ENCODE peak calls at places on chromosomes 1 and 21, in four cellular contexts. One of them, this sample, is unnamed. For H3K36me3, the result is how much of the 10 kb centered on the place peaks cover.

GRCh38 chr1:167052389-167052788 is 37.8 kb downstream of the GPA33 start:
- DNase-seq in CD4-positive, CD25-positive, alpha-beta regulatory T cell: no peak
- DNase-seq in thoracic aorta: no peak
- DNase-seq in fibroblast of lung: no peak
- DNase-seq in this sample: no peak

GRCh38 chr1:21919520-21919919 is 17.6 kb downstream of the HSPG2 start:
- DNase-seq in CD4-positive, CD25-positive, alpha-beta regulatory T cell: no peak
- DNase-seq in thoracic aorta: no peak
- DNase-seq in fibroblast of lung: peak
- DNase-seq in this sample: no peak

GRCh38 chr1:223076382-223076781 is 66.7 kb downstream of the TLR5 start:
- DNase-seq in CD4-positive, CD25-positive, alpha-beta regulatory T cell: no peak
- DNase-seq in thoracic aorta: no peak
- DNase-seq in fibroblast of lung: no peak
- DNase-seq in this sample: no peak

GRCh38 chr21:41675574-41675973 is 91.3 kb downstream of the RIPK4 start:
- DNase-seq in CD4-positive, CD25-positive, alpha-beta regulatory T cell: no peak
- DNase-seq in thoracic aorta: no peak
- DNase-seq in fibroblast of lung: no peak
- DNase-seq in this sample: no peak

GRCh38 chr1:244674446-244674845 is 21.5 kb downstream of the DESI2 start:
- DNase-seq in CD4-positive, CD25-positive, alpha-beta regulatory T cell: no peak
- DNase-seq in thoracic aorta: no peak
- DNase-seq in fibroblast of lung: peak
- DNase-seq in this sample: no peak

GRCh38 chr1:152182942-152183341 is 23.9 kb upstream of the RPTN start:
- DNase-seq in CD4-positive, CD25-positive, alpha-beta regulatory T cell: no peak
- DNase-seq in thoracic aorta: no peak
- DNase-seq in fibroblast of lung: peak
- DNase-seq in this sample: no peak

GRCh38 chr1:117114816-117115215 is 6.7 kb downstream of the TRIM45 start:
- DNase-seq in CD4-positive, CD25-positive, alpha-beta regulatory T cell: peak
- DNase-seq in thoracic aorta: no peak
- DNase-seq in fibroblast of lung: no peak
- DNase-seq in this sample: no peak

GRCh38 chr1:181630838-181631237 is 147.5 kb downstream of the CACNA1E start:
- DNase-seq in CD4-positive, CD25-positive, alpha-beta regulatory T cell: no peak
- DNase-seq in thoracic aorta: no peak
- DNase-seq in fibroblast of lung: no peak
- DNase-seq in this sample: no peak

GRCh38 chr1:113811353-113811887 is 856 bp downstream of the RSBN1 start:
- DNase-seq in CD4-positive, CD25-positive, alpha-beta regulatory T cell: no peak
- DNase-seq in thoracic aorta: peak
- DNase-seq in fibroblast of lung: peak
- DNase-seq in this sample: no peak

GRCh38 chr21:46002841-46003574 is 21.4 kb downstream of the COL6A1 start:
- DNase-seq in CD4-positive, CD25-positive, alpha-beta regulatory T cell: no peak
- DNase-seq in thoracic aorta: no peak
- DNase-seq in fibroblast of lung: no peak
- DNase-seq in this sample: no peak

GRCh38 chr1:83676106-83676505 is 322.8 kb downstream of the TTLL7 start:
- DNase-seq in CD4-positive, CD25-positive, alpha-beta regulatory T cell: no peak
- DNase-seq in thoracic aorta: no peak
- DNase-seq in fibroblast of lung: no peak
- DNase-seq in this sample: no peak

GRCh38 chr21:45306832-45307571 is 19.3 kb upstream of the POFUT2 start:
- DNase-seq in CD4-positive, CD25-positive, alpha-beta regulatory T cell: no peak
- DNase-seq in thoracic aorta: peak
- DNase-seq in fibroblast of lung: peak
- DNase-seq in this sample: no peak

GRCh38 chr1:11044086-11044848 is 2.8 kb downstream of the MASP2 start:
- DNase-seq in CD4-positive, CD25-positive, alpha-beta regulatory T cell: no peak
- DNase-seq in thoracic aorta: no peak
- DNase-seq in fibroblast of lung: no peak
- DNase-seq in this sample: no peak

GRCh38 chr1:25053576-25054075 is 123.5 kb upstream of the RUNX3 start:
- DNase-seq in CD4-positive, CD25-positive, alpha-beta regulatory T cell: no peak
- DNase-seq in thoracic aorta: no peak
- DNase-seq in fibroblast of lung: no peak
- DNase-seq in this sample: no peak

GRCh38 chr1:23013657-23014056 is 2.0 kb downstream of the TEX46 start:
- DNase-seq in CD4-positive, CD25-positive, alpha-beta regulatory T cell: no peak
- DNase-seq in thoracic aorta: no peak
- DNase-seq in fibroblast of lung: no peak
- DNase-seq in this sample: no peak

GRCh38 chr1:145994391-145995120 is 1.8 kb downstream of the TXNIP start:
- DNase-seq in CD4-positive, CD25-positive, alpha-beta regulatory T cell: peak
- DNase-seq in thoracic aorta: no peak
- DNase-seq in fibroblast of lung: no peak
- DNase-seq in this sample: no peak

GRCh38 chr1:234889643-234890042 is 239.0 kb downstream of the TOMM20 start:
- DNase-seq in CD4-positive, CD25-positive, alpha-beta regulatory T cell: no peak
- DNase-seq in thoracic aorta: no peak
- DNase-seq in fibroblast of lung: no peak
- DNase-seq in this sample: no peak

DNA sequence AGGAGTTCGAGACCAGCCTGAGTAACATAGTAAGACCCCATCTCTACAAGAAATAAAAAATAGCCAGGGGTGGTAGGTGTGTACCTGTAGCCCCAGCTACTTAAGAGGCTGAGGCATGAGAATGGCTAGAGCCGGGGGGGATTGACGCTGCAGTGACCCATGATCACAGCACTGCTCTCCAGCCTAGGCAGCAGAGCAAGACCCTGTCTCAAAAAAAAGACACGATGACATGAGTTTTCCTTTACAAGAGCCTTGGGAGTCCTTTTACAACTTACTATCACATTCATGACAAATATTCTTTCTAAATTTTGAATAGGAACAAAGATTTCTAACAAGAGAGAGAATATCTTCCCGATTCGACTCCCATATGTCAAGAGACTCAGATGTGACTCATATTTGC is 3.3 kb upstream of the BRWD1 start:
- DNase-seq in CD4-positive, CD25-positive, alpha-beta regulatory T cell: no peak
- DNase-seq in thoracic aorta: no peak
- DNase-seq in fibroblast of lung: no peak
- DNase-seq in this sample: no peak
- H3K27ac ChIP-seq in CD4-positive, CD25-positive, alpha-beta regulatory T cell: no peak
- H3K27ac ChIP-seq in thoracic aorta: no peak
- H3K27ac ChIP-seq in fibroblast of lung: no peak
- H3K27ac ChIP-seq in this sample: no peak

GRCh38 chr1:1959840-1960479 is 40.9 kb upstream of the TMEM52 start:
- DNase-seq in CD4-positive, CD25-positive, alpha-beta regulatory T cell: peak
- DNase-seq in thoracic aorta: no peak
- DNase-seq in fibroblast of lung: peak
- DNase-seq in this sample: peak
- H3K4me3 ChIP-seq in CD4-positive, CD25-positive, alpha-beta regulatory T cell: no peak
- H3K4me3 ChIP-seq in thoracic aorta: peak
- H3K4me3 ChIP-seq in fibroblast of lung: no peak
- H3K4me3 ChIP-seq in this sample: peak

GRCh38 chr1:227767401-227768396 is 32.5 kb downstream of the SNAP47 start:
- DNase-seq in CD4-positive, CD25-positive, alpha-beta regulatory T cell: no peak
- DNase-seq in thoracic aorta: no peak
- DNase-seq in fibroblast of lung: no peak
- DNase-seq in this sample: no peak
- H3K36me3 ChIP-seq in CD4-positive, CD25-positive, alpha-beta regulatory T cell: under half
- H3K36me3 ChIP-seq in thoracic aorta: under half
- H3K36me3 ChIP-seq in fibroblast of lung: under half
- H3K36me3 ChIP-seq in this sample: under half

DNA sequence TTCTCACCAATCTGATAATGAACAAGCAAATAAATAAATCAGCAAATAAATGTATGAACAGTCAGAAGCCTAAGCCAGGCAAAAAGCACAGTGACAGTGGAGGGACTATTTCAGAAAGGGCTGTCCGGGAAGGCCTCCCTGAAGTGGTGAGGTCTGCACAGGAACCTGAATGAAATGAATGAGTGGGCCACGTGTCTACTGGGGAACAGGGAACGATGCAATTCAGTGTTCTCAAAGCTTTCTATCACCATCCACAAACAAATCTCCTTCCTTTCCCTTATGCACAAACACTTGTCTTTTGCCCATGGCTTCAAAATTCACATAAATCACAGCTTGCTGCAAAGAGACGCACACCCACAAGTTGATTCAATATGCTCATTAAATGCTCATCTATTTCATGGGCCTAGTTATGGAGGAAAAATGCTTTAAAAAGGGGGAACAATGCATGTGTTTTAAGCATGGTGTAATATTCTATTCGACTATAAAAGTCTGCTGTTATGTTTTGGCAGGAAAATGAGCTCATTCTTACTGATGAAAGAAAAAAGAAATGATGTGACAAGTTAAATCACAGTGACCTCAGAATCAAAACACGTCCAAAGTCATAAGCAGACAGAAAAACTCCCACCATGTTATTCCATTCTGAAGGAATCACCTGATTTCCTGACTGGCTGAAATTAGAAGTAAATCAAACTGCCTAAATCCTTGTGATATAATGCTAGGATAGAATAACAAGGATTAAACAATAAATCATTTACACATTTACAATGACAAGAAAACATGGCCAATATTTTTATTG is 21.6 kb downstream of the URB1 start:
- DNase-seq in CD4-positive, CD25-positive, alpha-beta regulatory T cell: no peak
- DNase-seq in thoracic aorta: no peak
- DNase-seq in fibroblast of lung: peak
- DNase-seq in this sample: no peak
- H3K27ac ChIP-seq in CD4-positive, CD25-positive, alpha-beta regulatory T cell: no peak
- H3K27ac ChIP-seq in thoracic aorta: peak
- H3K27ac ChIP-seq in fibroblast of lung: peak
- H3K27ac ChIP-seq in this sample: no peak

DNA sequence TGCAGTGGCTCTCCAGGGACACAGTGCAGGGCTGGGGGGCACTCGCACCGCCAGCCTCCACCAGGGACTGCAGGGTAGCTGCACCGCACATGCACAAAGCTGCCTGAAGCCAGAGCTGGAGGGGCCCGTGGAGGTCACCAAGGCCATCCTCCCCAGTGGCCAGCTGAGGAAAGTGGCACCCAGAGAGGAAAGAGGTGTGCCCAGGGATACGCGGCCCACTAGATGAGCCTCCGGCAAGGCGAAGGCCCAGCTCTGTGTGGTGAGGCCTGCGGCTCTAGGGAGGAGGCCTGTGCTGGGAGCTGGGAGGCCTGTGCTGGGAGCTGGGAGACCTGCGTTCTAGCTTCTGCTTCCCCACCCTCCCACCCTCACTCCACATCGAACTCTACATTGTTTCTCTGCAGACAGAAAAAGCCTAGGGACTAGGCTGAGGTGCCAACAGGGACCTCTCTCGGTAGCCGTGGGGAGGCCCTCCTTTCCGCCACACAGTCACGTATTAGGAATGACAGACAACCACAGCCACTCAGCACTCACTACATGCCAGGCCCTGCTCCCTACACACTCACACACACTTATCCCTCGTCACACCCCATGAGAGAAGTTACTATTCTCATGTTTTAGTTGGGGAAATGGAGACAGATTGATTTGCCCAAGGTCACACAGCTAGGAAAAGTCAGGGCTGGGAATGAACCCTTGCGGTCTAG is 921 bp upstream of the ASCL5 start:
- DNase-seq in CD4-positive, CD25-positive, alpha-beta regulatory T cell: no peak
- DNase-seq in thoracic aorta: no peak
- DNase-seq in fibroblast of lung: peak
- DNase-seq in this sample: no peak
- H3K4me3 ChIP-seq in CD4-positive, CD25-positive, alpha-beta regulatory T cell: no peak
- H3K4me3 ChIP-seq in thoracic aorta: no peak
- H3K4me3 ChIP-seq in fibroblast of lung: no peak
- H3K4me3 ChIP-seq in this sample: no peak

GRCh38 chr1:202329891-202330290 is 11.8 kb downstream of the UBE2T start:
- DNase-seq in CD4-positive, CD25-positive, alpha-beta regulatory T cell: no peak
- DNase-seq in thoracic aorta: no peak
- DNase-seq in fibroblast of lung: no peak
- DNase-seq in this sample: peak

DNA sequence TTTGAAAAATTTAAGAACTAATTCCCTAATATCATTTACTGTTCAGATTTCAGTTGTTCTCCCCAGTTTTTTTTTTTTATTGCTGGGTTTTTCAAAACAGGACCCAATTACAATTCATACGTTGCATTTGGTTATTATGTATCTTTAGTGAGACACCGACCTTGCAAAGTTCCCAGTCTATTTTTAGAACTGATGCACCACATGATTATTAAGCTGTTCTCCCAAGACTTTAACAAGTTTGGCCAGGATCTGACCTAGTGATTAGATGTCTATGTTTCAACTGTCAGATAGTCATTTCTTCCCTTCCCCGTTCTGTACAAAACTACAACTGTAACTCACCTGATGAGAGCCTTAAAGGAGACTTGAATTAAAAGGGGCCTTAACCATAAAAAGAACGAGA is 7.9 kb downstream of the UBE2T start:
- DNase-seq in CD4-positive, CD25-positive, alpha-beta regulatory T cell: no peak
- DNase-seq in thoracic aorta: no peak
- DNase-seq in fibroblast of lung: no peak
- DNase-seq in this sample: no peak
- H3K36me3 ChIP-seq in CD4-positive, CD25-positive, alpha-beta regulatory T cell: under half
- H3K36me3 ChIP-seq in thoracic aorta: under half
- H3K36me3 ChIP-seq in fibroblast of lung: under half
- H3K36me3 ChIP-seq in this sample: under half

GRCh38 chr1:164475834-164476233 is 83.2 kb upstream of the PBX1 start:
- DNase-seq in CD4-positive, CD25-positive, alpha-beta regulatory T cell: no peak
- DNase-seq in thoracic aorta: no peak
- DNase-seq in fibroblast of lung: no peak
- DNase-seq in this sample: no peak

GRCh38 chr1:164479242-164479641 is 79.7 kb upstream of the PBX1 start:
- DNase-seq in CD4-positive, CD25-positive, alpha-beta regulatory T cell: no peak
- DNase-seq in thoracic aorta: no peak
- DNase-seq in fibroblast of lung: no peak
- DNase-seq in this sample: no peak

GRCh38 chr1:164480285-164480907 is 78.6 kb upstream of the PBX1 start:
- DNase-seq in CD4-positive, CD25-positive, alpha-beta regulatory T cell: no peak
- DNase-seq in thoracic aorta: no peak
- DNase-seq in fibroblast of lung: no peak
- DNase-seq in this sample: no peak

GRCh38 chr1:164473544-164473943 is 85.4 kb upstream of the PBX1 start:
- DNase-seq in CD4-positive, CD25-positive, alpha-beta regulatory T cell: no peak
- DNase-seq in thoracic aorta: no peak
- DNase-seq in fibroblast of lung: no peak
- DNase-seq in this sample: no peak

DNA sequence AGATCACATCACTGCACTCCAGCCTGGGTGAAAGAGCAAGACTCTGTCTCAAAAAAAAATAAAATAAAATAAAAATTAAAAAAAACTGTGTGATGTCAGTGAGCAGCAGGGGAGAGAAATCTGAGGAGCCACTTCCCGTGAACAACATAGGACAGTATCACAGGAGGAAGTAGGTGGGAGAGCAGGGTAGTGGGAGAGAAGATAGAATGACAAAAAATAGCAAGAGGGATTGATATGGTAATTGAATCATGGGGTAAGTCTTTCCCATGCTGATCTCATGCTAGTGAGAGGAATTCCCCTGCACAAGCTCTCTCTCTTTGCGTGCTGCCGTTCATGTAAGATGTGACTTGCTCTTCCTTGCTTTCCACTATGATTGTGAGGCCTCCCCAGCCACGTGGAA is 81.6 kb upstream of the PBX1 start:
- DNase-seq in CD4-positive, CD25-positive, alpha-beta regulatory T cell: no peak
- DNase-seq in thoracic aorta: no peak
- DNase-seq in fibroblast of lung: no peak
- DNase-seq in this sample: peak
- H3K27ac ChIP-seq in CD4-positive, CD25-positive, alpha-beta regulatory T cell: no peak
- H3K27ac ChIP-seq in thoracic aorta: no peak
- H3K27ac ChIP-seq in fibroblast of lung: no peak
- H3K27ac ChIP-seq in this sample: no peak